ENCODE peak calls at places on chromosome 3, in four cellular contexts. Y is heart left ventricle, X is tibial nerve, E is right lobe of liver. S is an unnamed sample. For H3K9me3, the result is how much of the 10 kb centered on the place peaks cover.

GRCh38 chr3:131033480-131034080 is 6.9 kb downstream of the NEK11 start:
- DNase-seq in Y (no peak), X (peak), E (no peak), S (no peak)

GRCh38 chr3:133445111-133445510 is 45.3 kb downstream of the BFSP2 start:
- DNase-seq in Y (no peak), X (no peak), E (no peak), S (no peak)

GRCh38 chr3:113625724-113626348 is 70.6 kb downstream of the USF3 start:
- DNase-seq in Y (peak), X (no peak), E (no peak), S (no peak)

GRCh38 chr3:131216340-131216739 is 165.2 kb upstream of the NUDT16 start:
- DNase-seq in Y (no peak), X (no peak), E (no peak), S (no peak)

GRCh38 chr3:169476289-169476688 is 187.2 kb downstream of the MECOM start:
- DNase-seq in Y (no peak), X (no peak), E (no peak), S (no peak)

GRCh38 chr3:129461022-129461421 is 21.0 kb downstream of the IFT122 start:
- DNase-seq in Y (no peak), X (no peak), E (no peak), S (no peak)

GRCh38 chr3:43364926-43365325 is 78.6 kb downstream of the SNRK start:
- DNase-seq in Y (no peak), X (no peak), E (no peak), S (no peak)

GRCh38 chr3:8618950-8619349 is 25.6 kb downstream of the SSUH2 start:
- DNase-seq in Y (no peak), X (no peak), E (no peak), S (no peak)

GRCh38 chr3:24519368-24520100 is 24.9 kb upstream of the THRB start:
- DNase-seq in Y (peak), X (no peak), E (no peak), S (no peak)

GRCh38 chr3:40951636-40952035 is 247.7 kb upstream of the CTNNB1 start:
- DNase-seq in Y (no peak), X (no peak), E (no peak), S (no peak)

GRCh38 chr3:161224786-161225185 is 3.7 kb downstream of the NMD3 start:
- DNase-seq in Y (no peak), X (no peak), E (peak), S (no peak)
- H3K4me3 ChIP-seq in Y (no peak), X (no peak), E (peak), S (no peak)

GRCh38 chr3:177525414-177525813 is 328.1 kb upstream of the TBL1XR1 start:
- DNase-seq in Y (no peak), X (no peak), E (no peak), S (no peak)
- H3K9me3 ChIP-seq in Y (under half), X (under half), E (under half), S (under half)

DNA sequence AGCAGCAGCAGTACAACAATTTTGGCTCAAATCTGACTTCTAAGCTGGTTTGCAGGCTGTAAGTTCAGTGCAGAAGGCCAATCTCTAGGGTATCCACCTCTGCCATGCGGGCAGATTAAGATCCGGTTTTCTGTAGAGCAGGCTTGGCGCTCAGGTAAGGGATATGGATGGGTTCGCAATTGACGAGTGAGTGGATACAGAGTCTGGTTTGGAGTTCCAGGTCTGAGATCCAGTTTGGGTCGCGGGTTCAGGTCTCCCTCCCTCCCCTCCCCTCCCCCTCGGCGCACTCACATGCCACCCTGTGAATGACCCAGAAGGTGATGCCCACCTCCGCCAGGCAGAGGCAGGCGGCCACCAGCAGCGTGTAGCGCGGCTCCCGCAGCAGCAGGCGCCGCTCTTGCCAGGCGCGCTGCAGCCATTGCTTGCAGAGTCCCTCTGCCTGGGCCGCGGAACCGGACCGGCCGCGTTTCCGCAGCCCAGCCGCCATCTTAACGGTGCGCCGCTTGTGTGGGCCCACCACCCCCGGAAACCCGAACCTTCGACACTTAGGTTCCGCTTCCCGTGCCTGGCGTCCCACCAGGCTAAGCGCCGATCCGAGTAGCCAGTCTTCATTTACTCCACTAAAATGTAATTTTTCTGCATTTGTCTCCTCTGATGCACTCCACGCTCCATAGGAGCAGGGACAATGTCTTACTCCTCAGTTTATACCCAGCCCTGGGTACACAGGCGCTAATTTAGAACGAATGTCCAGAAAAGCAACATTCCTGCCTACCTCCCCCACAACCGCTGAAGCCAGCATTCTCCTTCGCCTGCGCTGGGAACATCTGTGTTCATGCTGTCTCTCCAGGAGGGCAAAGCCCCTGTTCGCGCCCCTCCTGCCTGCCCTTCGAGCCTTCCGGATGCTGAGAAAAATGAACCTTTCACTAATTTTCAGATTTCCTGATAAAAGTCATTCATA is at the start of gene ALG3:
- DNase-seq in Y (peak), X (peak), E (peak), S (peak)
- TF ChIP-seq POLR2A in Y (peak), X (peak), E (peak), S (peak)

DNA sequence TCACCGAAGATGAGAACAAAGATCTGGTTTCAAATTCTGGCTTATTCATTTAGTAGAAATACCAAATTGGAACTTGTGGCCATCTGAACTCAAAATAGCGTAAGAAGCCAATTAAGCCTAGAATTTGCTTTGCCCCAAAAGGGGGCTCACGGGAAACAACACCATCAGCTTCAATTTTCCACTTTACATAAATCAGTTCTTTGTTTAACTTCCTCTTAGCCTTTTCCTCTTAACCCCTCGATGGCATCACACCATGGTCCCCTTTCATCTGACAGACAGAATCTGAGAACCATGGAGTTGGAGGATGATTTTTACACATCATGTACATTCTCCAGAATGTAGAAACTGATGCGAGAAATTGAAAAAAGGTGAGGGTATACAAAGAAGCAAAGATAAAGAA is 207.0 kb downstream of the FOXP1 start:
- DNase-seq in Y (no peak), X (no peak), E (no peak), S (no peak)
- H3K4me3 ChIP-seq in Y (no peak), X (no peak), E (no peak), S (no peak)

DNA sequence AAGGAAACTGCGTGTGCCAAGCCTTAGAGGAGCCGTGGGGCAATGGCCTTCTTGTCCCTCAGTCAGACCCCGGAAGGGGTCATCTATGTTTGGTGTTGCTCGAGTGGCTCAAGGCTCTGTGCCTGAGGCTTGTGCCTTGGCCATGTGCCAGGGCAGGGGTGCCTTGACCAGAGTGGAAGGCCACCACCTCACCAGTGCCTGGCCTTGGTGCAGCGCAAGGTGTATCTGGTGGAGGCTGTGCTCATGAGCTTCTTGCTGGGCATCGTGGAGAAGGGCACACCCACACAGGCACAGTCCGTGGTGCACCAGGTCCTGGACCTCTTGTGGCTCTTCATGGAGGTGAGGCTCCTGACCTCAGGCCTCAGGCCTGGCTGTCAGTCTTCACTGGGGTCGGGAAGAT is 10.7 kb downstream of the RNF123 start:
- DNase-seq in Y (no peak), X (no peak), E (no peak), S (no peak)
- H3K9me3 ChIP-seq in Y (under half), X (under half), E (under half), S (under half)

DNA sequence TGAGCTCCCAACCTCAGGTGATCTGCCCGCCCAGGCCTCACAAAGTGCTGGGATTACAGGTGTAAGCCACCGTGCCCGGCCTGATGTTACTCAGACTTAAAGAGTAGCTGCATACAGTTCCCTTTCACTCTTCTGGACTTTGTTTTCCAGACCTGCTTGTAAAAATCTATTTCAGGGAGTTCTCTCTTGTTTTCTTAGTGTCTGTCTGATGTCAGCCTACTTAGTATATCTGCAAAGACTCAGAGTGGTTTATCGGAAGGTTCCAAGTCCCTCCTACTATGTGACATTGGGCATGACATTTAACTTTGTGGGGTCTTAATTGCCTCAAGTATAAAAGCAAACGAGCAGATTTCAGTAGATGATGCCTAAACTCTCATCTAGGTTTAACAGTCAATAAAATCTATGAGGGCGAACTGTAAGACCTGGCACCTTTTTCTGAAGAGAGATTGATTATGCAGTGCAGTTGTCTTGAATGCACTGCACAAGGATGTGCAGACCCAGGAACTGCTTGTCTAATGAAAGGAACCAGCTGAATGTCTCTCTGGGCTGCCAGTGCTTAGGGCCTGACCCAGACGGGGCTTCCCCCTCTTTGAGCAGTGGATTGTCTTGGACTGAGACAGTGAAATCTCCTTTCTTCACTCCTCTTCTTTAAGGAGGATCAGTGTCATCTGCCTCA is 301.4 kb downstream of the PTPRG start:
- DNase-seq in Y (no peak), X (no peak), E (no peak), S (no peak)
- TF ChIP-seq POLR2A in Y (no peak), X (no peak), E (no peak), S (no peak)

GRCh38 chr3:54122046-54122801 is at the start of gene CACNA2D3:
- DNase-seq in Y (peak), X (no peak), E (no peak), S (peak)

GRCh38 chr3:54123538-54124196 is 1.3 kb downstream of the CACNA2D3 start:
- DNase-seq in Y (no peak), X (no peak), E (no peak), S (no peak)

GRCh38 chr3:54121404-54122045 is 827 bp upstream of the CACNA2D3 start:
- DNase-seq in Y (no peak), X (no peak), E (no peak), S (no peak)

GRCh38 chr3:54122802-54123537 is 618 bp downstream of the CACNA2D3 start:
- DNase-seq in Y (no peak), X (no peak), E (no peak), S (no peak)

GRCh38 chr3:54120657-54121403 is 1.5 kb upstream of the CACNA2D3 start:
- DNase-seq in Y (no peak), X (no peak), E (no peak), S (no peak)
- H3K4me3 ChIP-seq in Y (peak), X (peak), E (no peak), S (peak)

DNA sequence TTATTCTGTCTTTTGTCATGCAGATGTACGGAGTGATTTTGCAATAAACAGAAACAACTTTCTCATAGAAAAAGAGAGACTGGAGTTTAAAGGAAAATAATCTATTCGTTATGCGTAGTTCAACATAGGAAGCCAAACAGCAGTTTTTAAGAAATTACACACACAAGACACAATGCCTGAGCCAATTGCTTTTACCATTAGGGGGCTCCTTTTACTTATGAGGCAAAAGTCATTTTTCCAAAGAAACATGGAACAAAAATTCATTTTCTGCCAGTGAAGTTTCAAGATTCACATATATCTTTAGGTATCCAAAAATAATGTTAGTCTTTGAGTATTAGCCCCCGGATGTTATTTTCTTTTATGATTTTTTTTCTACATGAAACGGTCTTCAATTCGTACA is 10.7 kb downstream of the CNTN6 start:
- DNase-seq in Y (no peak), X (no peak), E (no peak), S (no peak)
- H3K9me3 ChIP-seq in Y (under half), X (under half), E (under half), S (under half)

GRCh38 chr3:9809615-9810356 is at the start of gene TTLL3:
- DNase-seq in Y (peak), X (peak), E (peak), S (peak)
- TF ChIP-seq POLR2A in Y (peak), X (peak), E (peak), S (peak)

DNA sequence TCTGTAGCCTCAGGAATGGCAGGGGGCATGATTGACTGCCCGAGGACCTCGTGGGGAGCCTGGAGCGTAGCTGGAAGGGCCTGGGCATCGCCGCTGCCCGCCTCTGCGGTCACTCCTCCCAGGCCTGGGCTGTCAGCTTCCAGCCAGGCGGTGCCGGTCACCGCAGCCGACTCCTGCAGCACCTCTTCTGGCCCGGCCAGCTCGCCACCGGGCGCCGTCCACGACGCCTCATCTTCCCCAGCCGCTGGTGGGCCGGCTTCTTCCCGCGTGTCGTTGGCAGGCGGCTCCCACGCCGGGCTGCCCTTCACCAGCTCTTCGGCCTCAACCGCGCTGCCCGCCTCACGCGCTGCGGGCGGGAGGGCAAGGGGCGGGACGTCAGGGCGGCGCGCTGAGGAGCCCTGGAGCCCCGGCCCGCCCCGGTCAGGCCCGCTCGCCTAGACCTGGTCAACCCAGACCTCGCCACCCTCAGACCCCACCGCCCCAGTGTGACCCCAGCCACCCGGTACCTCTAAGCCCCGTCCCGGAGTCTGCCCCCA is 1.0 kb downstream of the CSPG5 start:
- DNase-seq in Y (no peak), X (no peak), E (peak), S (peak)
- H3K4me3 ChIP-seq in Y (peak), X (peak), E (peak), S (peak)